ENCODE peak calls at places on chromosomes 5 and 9, in six cellular contexts. L is tibial artery, G is activated B cell treated with CpG ODN at 0.5 μM for 24 hours, B is Peyer's patch, V is MCF 10A, H is fibroblast of lung. F is an unnamed sample.

GRCh38 chr5:86570427-86571083 is 47.2 kb upstream of the COX7C start:
- DNase-seq in L (no peak), V (no peak), H (no peak), B (no peak), G (no peak), F (no peak)

GRCh38 chr9:124854161-124854560 is 901 bp downstream of the WDR38 start:
- DNase-seq in B (no peak), G (no peak), V (no peak), H (no peak), L (no peak), F (no peak)

GRCh38 chr5:639584-640213 is 27.6 kb downstream of the CEP72 start:
- DNase-seq in V (no peak), B (peak), H (no peak), G (no peak), L (no peak), F (no peak)

GRCh38 chr9:36738318-36738975 is 165.8 kb downstream of the MELK start:
- DNase-seq in H (peak), L (no peak), G (no peak), V (peak), B (no peak), F (no peak)

GRCh38 chr9:120846251-120846869 is 3.6 kb upstream of the PSMD5 start:
- DNase-seq in G (no peak), H (no peak), V (no peak), B (no peak), L (no peak), F (no peak)

GRCh38 chr9:122131401-122131921 is 28.1 kb downstream of the NDUFA8 start:
- DNase-seq in B (no peak), G (no peak), H (no peak), V (no peak), L (no peak), F (no peak)

GRCh38 chr5:137367951-137368350 is 131.2 kb downstream of the SPOCK1 start:
- DNase-seq in G (no peak), H (no peak), V (no peak), L (no peak), B (no peak), F (no peak)

GRCh38 chr9:123480096-123480495 is 124.1 kb downstream of the CRB2 start:
- DNase-seq in B (no peak), L (no peak), V (no peak), H (no peak), G (no peak), F (no peak)

GRCh38 chr9:137171149-137172063 is at the start of gene TMEM210:
- DNase-seq in G (no peak), V (no peak), L (no peak), H (no peak), B (no peak), F (peak)

GRCh38 chr9:88590558-88591146 is 55.7 kb downstream of the NXNL2 start:
- DNase-seq in V (peak), H (no peak), L (no peak), B (no peak), G (no peak), F (no peak)

GRCh38 chr9:93814561-93814960 is 140.6 kb downstream of the BARX1 start:
- DNase-seq in G (peak), H (no peak), B (peak), L (no peak), V (no peak), F (no peak)

GRCh38 chr5:54760182-54760935 is 225.0 kb downstream of the ESM1 start:
- DNase-seq in H (peak), B (no peak), G (no peak), L (no peak), V (peak), F (no peak)

GRCh38 chr9:88215181-88216131 is 77.2 kb upstream of the SPATA31C2 start:
- DNase-seq in V (no peak), L (no peak), B (no peak), G (no peak), H (no peak), F (no peak)

GRCh38 chr5:32027717-32028321 is 146.3 kb downstream of the GOLPH3 start:
- DNase-seq in B (no peak), V (peak), L (peak), H (peak), G (no peak), F (no peak)

GRCh38 chr9:99056876-99057664 is 47.8 kb upstream of the TGFBR1 start:
- DNase-seq in L (no peak), V (peak), H (peak), B (no peak), G (no peak), F (no peak)

GRCh38 chr9:12640866-12641636 is 52.1 kb upstream of the TYRP1 start:
- DNase-seq in G (no peak), L (no peak), B (no peak), H (no peak), V (no peak), F (no peak)
- TF ChIP-seq CTCF in G (no peak), L (no peak), B (no peak), H (peak), V (no peak), F (no peak)

GRCh38 chr5:170338933-170339779 is 41.6 kb upstream of the LCP2 start:
- DNase-seq in H (no peak), G (peak), B (no peak), V (peak), L (no peak), F (peak)
- TF ChIP-seq CTCF in H (no peak), G (peak), B (peak), V (peak), L (no peak), F (peak)

GRCh38 chr5:179679014-179679674 is 1.7 kb downstream of the CBY3 start:
- DNase-seq in L (peak), H (peak), V (peak), B (peak), G (peak), F (peak)
- TF ChIP-seq CTCF in L (no peak), H (peak), V (no peak), B (peak), G (no peak), F (peak)

GRCh38 chr5:158725223-158725825 is 374.4 kb downstream of the EBF1 start:
- DNase-seq in V (no peak), L (no peak), H (no peak), B (no peak), G (no peak), F (no peak)
- TF ChIP-seq CTCF in V (no peak), L (no peak), H (no peak), B (no peak), G (no peak), F (peak)

GRCh38 chr5:125228358-125228757 is 481.9 kb upstream of the ZNF608 start:
- DNase-seq in G (no peak), L (no peak), B (no peak), H (no peak), V (no peak), F (no peak)

GRCh38 chr5:125229556-125229955 is 483.1 kb upstream of the ZNF608 start:
- DNase-seq in H (no peak), G (no peak), B (no peak), V (no peak), L (no peak), F (no peak)

GRCh38 chr5:125226825-125227224 is 480.4 kb upstream of the ZNF608 start:
- DNase-seq in L (no peak), G (no peak), B (no peak), V (no peak), H (no peak), F (no peak)

GRCh38 chr5:125225424-125225823 is 479.0 kb upstream of the ZNF608 start:
- DNase-seq in G (no peak), H (no peak), B (no peak), V (no peak), L (no peak), F (no peak)

GRCh38 chr5:125227333-125228075 is 481.1 kb upstream of the ZNF608 start:
- DNase-seq in B (no peak), H (peak), G (no peak), L (no peak), V (peak), F (no peak)
- TF ChIP-seq CTCF in B (peak), H (peak), G (no peak), L (no peak), V (peak), F (no peak)

GRCh38 chr5:179413086-179413690 is 67.9 kb upstream of the ADAMTS2 start:
- DNase-seq in L (no peak), H (no peak), B (no peak), G (no peak), V (no peak), F (peak)
- TF ChIP-seq CTCF in L (no peak), H (no peak), B (no peak), G (no peak), V (no peak), F (no peak)